ENCODE peak calls at places on chromosomes 16 and 17, in ten cellular contexts. M is activated CD8-positive, alpha-beta memory T cell treated with anti-CD3 and anti-CD28 coated beads for 4 hours; K is activated gamma-delta T cell treated with Interleukin-2 at 50 U/mL for 16 hours; B is stomach; I is dermis blood vessel endothelial cell; C is foreskin fibroblast; A is heart right ventricle; Q is SK-N-SH; G is GM12892; V is HT1080. W is an unnamed sample.

GRCh38 chr16:51392651-51393187 is 241.6 kb upstream of the SALL1 start:
- DNase-seq in M (no peak), K (no peak), B (no peak), I (peak), C (peak), A (peak), Q (no peak), G (no peak), V (no peak), W (no peak)

GRCh38 chr16:80174416-80174815 is 366.4 kb upstream of the DYNLRB2 start:
- DNase-seq in M (no peak), K (no peak), B (no peak), I (no peak), C (peak), A (no peak), Q (no peak), G (no peak), V (peak), W (no peak)

GRCh38 chr17:73269329-73269615 is 7.6 kb upstream of the CPSF4L start:
- DNase-seq in M (no peak), K (no peak), B (no peak), I (no peak), C (no peak), A (no peak), Q (no peak), G (no peak), V (no peak), W (no peak)

GRCh38 chr16:17161034-17161433 is 309.7 kb downstream of the XYLT1 start:
- DNase-seq in M (no peak), K (no peak), B (no peak), I (no peak), C (no peak), A (no peak), Q (no peak), G (no peak), V (no peak), W (no peak)

GRCh38 chr16:12320298-12320706 is 343.8 kb downstream of the SNX29 start:
- DNase-seq in M (no peak), K (no peak), B (no peak), I (peak), C (peak), A (no peak), Q (no peak), G (no peak), V (peak), W (no peak)

GRCh38 chr17:4043862-4044261 is 79.6 kb upstream of the ATP2A3 start:
- DNase-seq in M (peak), K (peak), B (peak), I (no peak), C (no peak), A (peak), Q (no peak), G (no peak), V (no peak), W (no peak)

GRCh38 chr16:66409156-66409555 is 17.9 kb upstream of the BEAN1 start:
- DNase-seq in M (no peak), K (no peak), B (no peak), I (no peak), C (peak), A (no peak), Q (no peak), G (no peak), V (no peak), W (no peak)

GRCh38 chr16:85532147-85532546 is 81.0 kb upstream of the GSE1 start:
- DNase-seq in M (no peak), K (no peak), B (no peak), I (no peak), C (no peak), A (no peak), Q (no peak), G (no peak), V (no peak), W (no peak)

GRCh38 chr17:6045621-6046357 is 24.4 kb upstream of the WSCD1 start:
- DNase-seq in M (no peak), K (no peak), B (no peak), I (no peak), C (peak), A (no peak), Q (no peak), G (no peak), V (no peak), W (no peak)

GRCh38 chr17:68101992-68102758 is 66.6 kb downstream of the KPNA2 start:
- DNase-seq in M (no peak), K (peak), B (peak), I (peak), C (peak), A (peak), Q (peak), G (no peak), V (no peak), W (no peak)

GRCh38 chr17:31595076-31595475 is 203.6 kb downstream of the RAB11FIP4 start:
- DNase-seq in M (no peak), K (no peak), B (no peak), I (no peak), C (peak), A (no peak), Q (no peak), G (no peak), V (no peak), W (no peak)

GRCh38 chr16:3780570-3780969 is 63.2 kb upstream of the TRAP1 start:
- DNase-seq in M (no peak), K (no peak), B (no peak), I (peak), C (peak), A (no peak), Q (peak), G (no peak), V (peak), W (no peak)

GRCh38 chr16:87431926-87432325 is 39.8 kb downstream of the MAP1LC3B start:
- DNase-seq in M (no peak), K (no peak), B (no peak), I (peak), C (peak), A (no peak), Q (peak), G (no peak), V (peak), W (no peak)

GRCh38 chr16:2437032-2437790 is 8.0 kb downstream of the CCNF start:
- DNase-seq in M (no peak), K (no peak), B (no peak), I (no peak), C (no peak), A (no peak), Q (no peak), G (no peak), V (no peak), W (no peak)

GRCh38 chr16:48383204-48383876 is 1.9 kb downstream of the SIAH1 start:
- DNase-seq in M (no peak), K (no peak), B (no peak), I (no peak), C (peak), A (no peak), Q (no peak), G (no peak), V (no peak), W (no peak)

GRCh38 chr17:42428141-42428944 is 5.3 kb upstream of the CAVIN1 start:
- DNase-seq in M (no peak), K (peak), B (peak), I (peak), C (peak), A (no peak), Q (peak), G (no peak), V (peak), W (no peak)

GRCh38 chr17:59401725-59402124 is 70.3 kb downstream of the YPEL2 start:
- DNase-seq in M (no peak), K (no peak), B (no peak), I (no peak), C (no peak), A (no peak), Q (peak), G (no peak), V (no peak), W (no peak)

GRCh38 chr17:74833501-74834361 is 26.0 kb downstream of the GRIN2C start:
- DNase-seq in M (no peak), K (no peak), B (no peak), I (no peak), C (peak), A (no peak), Q (peak), G (no peak), V (peak), W (peak)

GRCh38 chr17:40069751-40070643 is 7.2 kb downstream of the THRA start:
- DNase-seq in M (peak), K (peak), B (peak), I (peak), C (peak), A (peak), Q (peak), G (no peak), V (peak), W (no peak)

GRCh38 chr16:70769761-70770160 is 31.2 kb downstream of the VAC14 start:
- DNase-seq in M (no peak), K (no peak), B (no peak), I (no peak), C (no peak), A (no peak), Q (no peak), G (no peak), V (no peak), W (no peak)

GRCh38 chr16:2357331-2357730 is 16.8 kb upstream of the ABCA3 start:
- DNase-seq in M (no peak), K (no peak), B (no peak), I (no peak), C (no peak), A (no peak), Q (no peak), G (no peak), V (no peak), W (no peak)